ENCODE peak calls at places on chromosomes 13 and 19, in five cellular contexts. One of them, this sample, is unnamed.

GRCh38 chr13:80873589-80873988 is 532.7 kb upstream of the SPRY2 start:
- DNase-seq in K562: no peak
- DNase-seq in H9: no peak
- DNase-seq in PC-3: peak
- DNase-seq in SK-N-SH: no peak
- DNase-seq in this sample: no peak

GRCh38 chr13:22880756-22881701 is 299.8 kb upstream of the SGCG start:
- DNase-seq in K562: no peak
- DNase-seq in H9: peak
- DNase-seq in PC-3: no peak
- DNase-seq in SK-N-SH: no peak
- DNase-seq in this sample: no peak

GRCh38 chr19:41735071-41735623 is 20.2 kb upstream of the CEACAM6 start:
- DNase-seq in K562: no peak
- DNase-seq in H9: no peak
- DNase-seq in PC-3: peak
- DNase-seq in SK-N-SH: no peak
- DNase-seq in this sample: no peak

GRCh38 chr19:41940443-41941409 is 12.5 kb upstream of the ERFL start:
- DNase-seq in K562: no peak
- DNase-seq in H9: no peak
- DNase-seq in PC-3: no peak
- DNase-seq in SK-N-SH: peak
- DNase-seq in this sample: no peak

GRCh38 chr19:45876411-45877197 is 9.3 kb downstream of the IRF2BP1 start:
- DNase-seq in K562: peak
- DNase-seq in H9: peak
- DNase-seq in PC-3: no peak
- DNase-seq in SK-N-SH: peak
- DNase-seq in this sample: peak

GRCh38 chr13:50484472-50485113 is 358.9 kb downstream of the DLEU7 start:
- DNase-seq in K562: peak
- DNase-seq in H9: no peak
- DNase-seq in PC-3: no peak
- DNase-seq in SK-N-SH: no peak
- DNase-seq in this sample: no peak

GRCh38 chr19:33797821-33798633 is 1.4 kb downstream of the KCTD15 start:
- DNase-seq in K562: peak
- DNase-seq in H9: peak
- DNase-seq in PC-3: no peak
- DNase-seq in SK-N-SH: peak
- DNase-seq in this sample: peak

GRCh38 chr13:40059540-40060232 is 404.2 kb downstream of the COG6 start:
- DNase-seq in K562: no peak
- DNase-seq in H9: no peak
- DNase-seq in PC-3: no peak
- DNase-seq in SK-N-SH: no peak
- DNase-seq in this sample: no peak

GRCh38 chr19:35219008-35219407 is 9.5 kb downstream of the FAM187B start:
- DNase-seq in K562: no peak
- DNase-seq in H9: no peak
- DNase-seq in PC-3: no peak
- DNase-seq in SK-N-SH: no peak
- DNase-seq in this sample: no peak

GRCh38 chr13:64441740-64442139 is 2788.4 kb downstream of the PCDH9 start:
- DNase-seq in K562: no peak
- DNase-seq in H9: no peak
- DNase-seq in PC-3: no peak
- DNase-seq in SK-N-SH: no peak
- DNase-seq in this sample: no peak

GRCh38 chr13:64446372-64446771 is 2783.8 kb downstream of the PCDH9 start:
- DNase-seq in K562: no peak
- DNase-seq in H9: no peak
- DNase-seq in PC-3: peak
- DNase-seq in SK-N-SH: peak
- DNase-seq in this sample: no peak
- TF ChIP-seq CTCF in K562: no peak
- TF ChIP-seq CTCF in H9: peak
- TF ChIP-seq CTCF in PC-3: peak
- TF ChIP-seq CTCF in SK-N-SH: peak
- TF ChIP-seq CTCF in this sample: no peak

GRCh38 chr13:76610819-76611415 is 275.3 kb downstream of the KCTD12 start:
- DNase-seq in K562: no peak
- DNase-seq in H9: no peak
- DNase-seq in PC-3: no peak
- DNase-seq in SK-N-SH: no peak
- DNase-seq in this sample: no peak
- H3K9ac ChIP-seq in K562: no peak
- H3K9ac ChIP-seq in H9: no peak
- H3K9ac ChIP-seq in PC-3: no peak
- H3K9ac ChIP-seq in SK-N-SH: no peak
- H3K9ac ChIP-seq in this sample: no peak

GRCh38 chr13:43684947-43685725 is 101.6 kb downstream of the ENOX1 start:
- DNase-seq in K562: no peak
- DNase-seq in H9: no peak
- DNase-seq in PC-3: peak
- DNase-seq in SK-N-SH: no peak
- DNase-seq in this sample: no peak

GRCh38 chr13:43688230-43688907 is 98.4 kb downstream of the ENOX1 start:
- DNase-seq in K562: no peak
- DNase-seq in H9: no peak
- DNase-seq in PC-3: no peak
- DNase-seq in SK-N-SH: no peak
- DNase-seq in this sample: no peak

GRCh38 chr13:43686557-43686956 is 100.2 kb downstream of the ENOX1 start:
- DNase-seq in K562: peak
- DNase-seq in H9: no peak
- DNase-seq in PC-3: peak
- DNase-seq in SK-N-SH: peak
- DNase-seq in this sample: no peak

GRCh38 chr13:43682698-43683097 is 104.1 kb downstream of the ENOX1 start:
- DNase-seq in K562: no peak
- DNase-seq in H9: no peak
- DNase-seq in PC-3: no peak
- DNase-seq in SK-N-SH: no peak
- DNase-seq in this sample: no peak

GRCh38 chr13:43687038-43687437 is 99.7 kb downstream of the ENOX1 start:
- DNase-seq in K562: no peak
- DNase-seq in H9: no peak
- DNase-seq in PC-3: peak
- DNase-seq in SK-N-SH: no peak
- DNase-seq in this sample: no peak
- H3K27ac ChIP-seq in K562: no peak
- H3K27ac ChIP-seq in H9: no peak
- H3K27ac ChIP-seq in PC-3: peak
- H3K27ac ChIP-seq in SK-N-SH: peak
- H3K27ac ChIP-seq in this sample: no peak

DNA sequence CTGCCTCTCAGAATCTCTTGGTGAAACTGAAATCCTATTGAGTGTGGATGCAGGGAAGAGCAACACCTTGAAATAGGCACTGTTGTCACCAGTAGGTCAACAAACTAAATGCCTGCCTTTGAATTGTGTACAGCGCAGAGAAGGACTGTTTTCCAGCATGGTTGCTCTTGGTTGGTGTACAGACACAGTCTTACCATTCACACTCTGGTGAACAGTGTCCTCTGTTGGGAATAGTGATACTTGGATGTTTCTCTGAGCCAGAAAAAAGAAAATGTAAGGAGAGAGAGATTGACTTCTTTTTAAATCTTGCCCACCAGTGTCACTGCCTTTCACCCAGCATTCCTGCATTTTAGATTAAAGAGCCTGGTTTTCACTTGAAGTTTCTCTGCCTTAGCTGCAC is 179.7 kb downstream of the STK24 start:
- DNase-seq in K562: no peak
- DNase-seq in H9: no peak
- DNase-seq in PC-3: no peak
- DNase-seq in SK-N-SH: no peak
- DNase-seq in this sample: no peak
- TF ChIP-seq CTCF in K562: no peak
- TF ChIP-seq CTCF in H9: no peak
- TF ChIP-seq CTCF in PC-3: peak
- TF ChIP-seq CTCF in SK-N-SH: peak
- TF ChIP-seq CTCF in this sample: peak

GRCh38 chr19:2636142-2636896 is 66.2 kb downstream of the GNG7 start:
- DNase-seq in K562: no peak
- DNase-seq in H9: no peak
- DNase-seq in PC-3: no peak
- DNase-seq in SK-N-SH: no peak
- DNase-seq in this sample: peak

GRCh38 chr19:2638417-2638940 is 64.0 kb downstream of the GNG7 start:
- DNase-seq in K562: no peak
- DNase-seq in H9: no peak
- DNase-seq in PC-3: no peak
- DNase-seq in SK-N-SH: no peak
- DNase-seq in this sample: peak

GRCh38 chr19:2634228-2634951 is 68.1 kb downstream of the GNG7 start:
- DNase-seq in K562: no peak
- DNase-seq in H9: no peak
- DNase-seq in PC-3: no peak
- DNase-seq in SK-N-SH: no peak
- DNase-seq in this sample: no peak

GRCh38 chr19:2634960-2635359 is 67.5 kb downstream of the GNG7 start:
- DNase-seq in K562: no peak
- DNase-seq in H9: no peak
- DNase-seq in PC-3: no peak
- DNase-seq in SK-N-SH: no peak
- DNase-seq in this sample: no peak

DNA sequence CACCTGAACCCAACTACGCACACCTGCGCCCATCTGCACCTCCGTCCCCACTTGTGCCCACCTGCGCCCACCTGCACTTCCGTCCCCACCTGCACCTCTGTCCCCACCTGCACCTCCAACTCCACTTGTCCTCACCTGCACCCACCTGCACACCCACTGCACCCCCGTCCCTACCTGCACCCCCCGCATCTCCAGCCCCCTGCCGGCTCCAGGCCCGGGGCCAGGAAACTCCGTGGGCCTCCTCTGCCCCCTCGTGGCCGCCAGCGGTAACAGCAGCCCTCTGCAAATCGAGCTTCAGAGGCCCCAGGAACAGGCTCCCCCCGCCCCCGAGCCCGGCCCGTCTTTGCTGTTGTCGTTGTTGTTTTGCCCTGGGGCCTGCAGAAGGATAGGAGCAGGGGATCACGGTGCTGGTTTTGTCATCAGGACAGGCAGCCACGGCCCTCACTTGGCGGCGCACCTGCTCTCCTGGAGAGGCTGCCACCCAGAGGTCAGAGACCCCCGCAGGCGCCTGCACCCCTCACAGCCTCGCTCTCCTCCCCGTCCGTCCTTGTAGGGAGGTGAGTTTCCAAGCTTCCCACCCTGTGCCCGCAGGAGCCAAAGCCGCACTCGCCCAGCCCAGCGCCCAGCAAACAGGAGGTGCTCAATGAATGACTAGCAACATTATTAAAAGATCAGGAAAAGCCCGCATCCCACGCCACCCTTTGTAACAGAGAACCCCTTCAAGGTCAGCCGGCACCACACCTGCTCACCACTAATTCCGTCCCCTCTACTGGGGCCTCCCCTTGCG is 65.4 kb downstream of the GNG7 start:
- DNase-seq in K562: peak
- DNase-seq in H9: peak
- DNase-seq in PC-3: peak
- DNase-seq in SK-N-SH: peak
- DNase-seq in this sample: peak
- H3K9ac ChIP-seq in K562: peak
- H3K9ac ChIP-seq in H9: no peak
- H3K9ac ChIP-seq in PC-3: no peak
- H3K9ac ChIP-seq in SK-N-SH: no peak
- H3K9ac ChIP-seq in this sample: no peak

DNA sequence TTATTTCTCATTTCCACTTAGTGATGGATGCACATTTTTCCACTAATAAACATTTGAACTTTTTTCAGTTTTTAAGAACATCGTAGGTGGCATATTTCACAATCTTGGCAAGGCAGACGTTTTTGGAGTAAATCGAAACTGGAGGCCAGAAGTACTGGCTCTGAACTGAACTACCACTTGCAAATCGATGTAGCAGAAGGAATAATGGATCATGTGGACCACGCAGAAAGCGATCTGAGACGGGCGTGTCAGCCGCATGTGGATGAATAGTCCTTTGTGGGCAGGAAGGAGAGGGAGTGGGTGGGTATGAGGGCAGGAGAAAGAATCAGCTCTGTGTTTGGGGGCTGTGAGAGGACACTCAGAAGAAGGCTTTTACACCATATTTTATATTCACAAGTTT is 90.4 kb downstream of the COL4A2 start:
- DNase-seq in K562: no peak
- DNase-seq in H9: no peak
- DNase-seq in PC-3: peak
- DNase-seq in SK-N-SH: no peak
- DNase-seq in this sample: no peak
- H3K27ac ChIP-seq in K562: no peak
- H3K27ac ChIP-seq in H9: no peak
- H3K27ac ChIP-seq in PC-3: peak
- H3K27ac ChIP-seq in SK-N-SH: peak
- H3K27ac ChIP-seq in this sample: peak

GRCh38 chr13:97257800-97258799 is 36.0 kb downstream of the MBNL2 start:
- DNase-seq in K562: peak
- DNase-seq in H9: peak
- DNase-seq in PC-3: peak
- DNase-seq in SK-N-SH: no peak
- DNase-seq in this sample: peak
- TF ChIP-seq CTCF in K562: peak
- TF ChIP-seq CTCF in H9: peak
- TF ChIP-seq CTCF in PC-3: peak
- TF ChIP-seq CTCF in SK-N-SH: peak
- TF ChIP-seq CTCF in this sample: no peak

GRCh38 chr13:30698023-30698422 is 37.3 kb upstream of the ALOX5AP start:
- DNase-seq in K562: no peak
- DNase-seq in H9: no peak
- DNase-seq in PC-3: no peak
- DNase-seq in SK-N-SH: peak
- DNase-seq in this sample: no peak

GRCh38 chr13:30696278-30697176 is 38.8 kb upstream of the ALOX5AP start:
- DNase-seq in K562: no peak
- DNase-seq in H9: peak
- DNase-seq in PC-3: no peak
- DNase-seq in SK-N-SH: no peak
- DNase-seq in this sample: no peak

GRCh38 chr13:30700364-30700763 is 35.0 kb upstream of the ALOX5AP start:
- DNase-seq in K562: no peak
- DNase-seq in H9: no peak
- DNase-seq in PC-3: no peak
- DNase-seq in SK-N-SH: no peak
- DNase-seq in this sample: no peak

GRCh38 chr13:30698488-30699005 is 36.8 kb upstream of the ALOX5AP start:
- DNase-seq in K562: no peak
- DNase-seq in H9: no peak
- DNase-seq in PC-3: no peak
- DNase-seq in SK-N-SH: no peak
- DNase-seq in this sample: no peak

GRCh38 chr13:30697177-30697953 is 38.0 kb upstream of the ALOX5AP start:
- DNase-seq in K562: no peak
- DNase-seq in H9: no peak
- DNase-seq in PC-3: no peak
- DNase-seq in SK-N-SH: no peak
- DNase-seq in this sample: no peak
- H3K9ac ChIP-seq in K562: no peak
- H3K9ac ChIP-seq in H9: no peak
- H3K9ac ChIP-seq in PC-3: no peak
- H3K9ac ChIP-seq in SK-N-SH: peak
- H3K9ac ChIP-seq in this sample: no peak

DNA sequence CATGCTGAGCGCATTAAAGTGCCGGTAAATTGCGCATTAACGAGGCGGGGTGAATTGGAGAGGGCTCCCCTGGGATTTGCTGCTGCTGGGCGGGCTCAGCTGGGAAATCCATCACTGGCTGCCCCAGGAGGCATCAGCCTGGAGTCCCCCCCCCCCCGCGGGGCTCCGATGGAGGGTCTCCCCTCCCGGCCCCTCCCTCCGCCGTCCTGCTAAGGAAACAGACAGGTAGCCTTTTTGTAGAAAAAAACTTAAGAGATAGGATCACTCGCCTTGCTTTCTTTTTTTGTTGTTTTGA is 6.8 kb downstream of the TLE6 start:
- DNase-seq in K562: no peak
- DNase-seq in H9: no peak
- DNase-seq in PC-3: no peak
- DNase-seq in SK-N-SH: no peak
- DNase-seq in this sample: no peak
- H3K27ac ChIP-seq in K562: no peak
- H3K27ac ChIP-seq in H9: no peak
- H3K27ac ChIP-seq in PC-3: no peak
- H3K27ac ChIP-seq in SK-N-SH: no peak
- H3K27ac ChIP-seq in this sample: peak

This sample was measured in kidney.